ENCODE peak calls at places on chromosomes 6 and 20, in seven cellular contexts. J is HepG2, Y is GM12878, L is K562, A is HCT116, T is SK-N-SH, P is H1. Q is an unnamed sample.

GRCh38 chr6:162181741-162182401 is 545.7 kb downstream of the PRKN start:
- DNase-seq in L (no peak), Y (no peak), J (no peak), T (no peak), A (no peak), P (no peak), Q (no peak)

GRCh38 chr20:62518911-62519310 is 43.1 kb upstream of the GATA5 start:
- DNase-seq in T (no peak), L (no peak), P (no peak), A (no peak), J (no peak), Y (no peak), Q (no peak)

GRCh38 chr6:13113956-13114593 is 214.3 kb downstream of the TBC1D7 start:
- DNase-seq in A (no peak), L (no peak), T (peak), P (no peak), Y (no peak), J (no peak), Q (peak)

GRCh38 chr6:139539852-139540251 is 165.4 kb upstream of the CITED2 start:
- DNase-seq in T (peak), P (peak), A (peak), J (peak), L (no peak), Y (no peak), Q (no peak)

GRCh38 chr6:34414999-34415858 is 10.6 kb downstream of the RPS10 start:
- DNase-seq in L (peak), J (peak), Y (no peak), P (no peak), T (peak), A (peak), Q (peak)

GRCh38 chr20:2133318-2134183 is 31.9 kb downstream of the STK35 start:
- DNase-seq in A (no peak), L (no peak), T (no peak), Y (peak), P (no peak), J (no peak), Q (no peak)

GRCh38 chr20:51569815-51570741 is 27.6 kb upstream of the NFATC2 start:
- DNase-seq in A (no peak), T (no peak), Y (no peak), L (no peak), P (no peak), J (peak), Q (peak)

GRCh38 chr6:168256940-168257339 is 62.6 kb downstream of the DACT2 start:
- DNase-seq in P (no peak), J (no peak), L (no peak), A (no peak), T (no peak), Y (no peak), Q (no peak)

GRCh38 chr6:176766-177165 is 115.5 kb upstream of the DUSP22 start:
- DNase-seq in Y (no peak), T (no peak), J (no peak), L (no peak), A (no peak), P (no peak), Q (no peak)

GRCh38 chr6:15062311-15063252 is 183.3 kb upstream of the JARID2 start:
- DNase-seq in J (no peak), P (no peak), Y (no peak), T (no peak), A (no peak), L (peak), Q (no peak)

GRCh38 chr20:62918830-62919229 is 7.5 kb downstream of the DIDO1 start:
- DNase-seq in J (no peak), L (no peak), P (no peak), Y (no peak), T (no peak), A (no peak), Q (no peak)

GRCh38 chr6:63663147-63663877 is 27.7 kb downstream of the PHF3 start:
- DNase-seq in Y (no peak), P (no peak), T (no peak), J (no peak), A (no peak), L (peak), Q (no peak)

GRCh38 chr6:24357336-24358218 is at the start of gene DCDC2:
- DNase-seq in A (no peak), J (peak), P (no peak), Y (no peak), T (no peak), L (no peak), Q (peak)

GRCh38 chr6:106279179-106279578 is 46.4 kb downstream of the ATG5 start:
- DNase-seq in P (no peak), A (no peak), Y (no peak), J (no peak), L (no peak), T (no peak), Q (no peak)

GRCh38 chr6:72966628-72967280 is 258.5 kb downstream of the KHDC1L start:
- DNase-seq in L (no peak), Y (no peak), P (no peak), A (no peak), T (no peak), J (no peak), Q (no peak)

GRCh38 chr6:47033029-47033796 is 8.9 kb downstream of the ADGRF1 start:
- DNase-seq in J (no peak), P (no peak), Y (no peak), A (no peak), L (no peak), T (no peak), Q (no peak)

GRCh38 chr6:168278904-168279303 is 40.7 kb downstream of the DACT2 start:
- DNase-seq in J (no peak), Y (no peak), A (no peak), P (no peak), L (no peak), T (no peak), Q (no peak)

GRCh38 chr6:146850238-146850896 is 251.6 kb downstream of the ADGB start:
- DNase-seq in P (no peak), J (no peak), Y (no peak), L (no peak), A (no peak), T (no peak), Q (no peak)

GRCh38 chr6:20338160-20338559 is 63.5 kb upstream of the E2F3 start:
- DNase-seq in J (no peak), T (no peak), A (no peak), P (no peak), Y (no peak), L (no peak), Q (no peak)

GRCh38 chr6:91812596-91813274 is 1225.9 kb upstream of the MAP3K7 start:
- DNase-seq in A (no peak), P (no peak), J (no peak), T (no peak), L (no peak), Y (no peak), Q (no peak)

GRCh38 chr20:51529027-51529749 is 13.3 kb downstream of the NFATC2 start:
- DNase-seq in Y (no peak), A (no peak), T (no peak), P (no peak), L (peak), J (no peak), Q (no peak)

GRCh38 chr6:117327149-117328004 is 62.0 kb downstream of the VGLL2 start:
- DNase-seq in Y (no peak), T (no peak), A (no peak), L (no peak), J (no peak), P (no peak), Q (no peak)

GRCh38 chr6:117329926-117330325 is 64.6 kb downstream of the VGLL2 start:
- DNase-seq in P (no peak), T (no peak), J (no peak), A (no peak), Y (no peak), L (no peak), Q (no peak)

GRCh38 chr6:117328005-117328389 is 62.6 kb downstream of the VGLL2 start:
- DNase-seq in T (no peak), Y (no peak), P (no peak), L (no peak), J (no peak), A (no peak), Q (no peak)

GRCh38 chr6:117328500-117328899 is 63.1 kb downstream of the VGLL2 start:
- DNase-seq in J (no peak), P (no peak), T (no peak), A (no peak), Y (no peak), L (no peak), Q (no peak)

DNA sequence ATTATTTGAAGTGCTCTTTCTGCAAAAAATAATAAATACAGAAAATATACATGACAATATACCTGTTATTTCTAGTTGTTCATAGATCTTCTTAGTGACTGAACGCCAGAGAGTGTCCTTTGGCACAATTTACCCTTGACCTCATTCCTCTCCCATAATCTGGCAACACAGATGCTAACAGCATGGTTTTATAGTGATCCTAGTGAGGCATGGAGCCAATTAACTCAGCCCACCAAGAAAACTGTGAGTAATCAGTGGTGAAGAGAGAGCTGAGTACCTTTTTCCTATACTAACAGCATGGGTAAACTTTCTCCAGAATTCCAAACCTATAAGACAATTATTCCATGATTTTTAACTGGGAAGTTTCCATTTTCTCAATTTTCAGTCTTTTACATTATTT is 61.0 kb downstream of the VGLL2 start:
- DNase-seq in L (no peak), A (no peak), J (no peak), T (no peak), Y (no peak), P (no peak), Q (no peak)
- TF ChIP-seq JUND in L (no peak), A (no peak), J (no peak), T (no peak), Y (no peak), P (no peak), Q (no peak)

DNA sequence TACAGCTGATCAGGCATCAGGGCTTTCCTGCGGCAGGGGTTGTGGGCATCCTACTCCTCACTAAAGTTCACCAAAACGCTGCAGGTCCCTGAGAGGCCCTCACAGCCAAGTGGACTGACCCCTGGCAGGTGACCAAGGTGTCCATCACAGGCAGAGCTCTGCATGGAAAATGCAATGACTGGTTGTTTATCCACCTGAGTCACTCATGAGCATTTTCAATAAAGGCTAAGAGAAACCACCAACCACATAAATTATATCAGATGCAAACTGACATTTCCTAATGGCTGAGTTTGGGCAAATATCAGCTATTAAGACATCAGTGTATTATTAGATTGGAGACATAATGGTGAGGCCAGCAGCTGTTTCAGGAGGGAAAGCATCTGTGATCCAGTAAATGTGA is 152.7 kb upstream of the SYNDIG1 start:
- DNase-seq in Y (no peak), A (no peak), L (no peak), J (no peak), P (no peak), T (no peak), Q (no peak)
- TF ChIP-seq JUND in Y (no peak), A (no peak), L (no peak), J (no peak), P (no peak), T (no peak), Q (no peak)

GRCh38 chr20:60528141-60528540 is 569.9 kb downstream of the CDH26 start:
- DNase-seq in J (no peak), L (no peak), T (no peak), P (no peak), A (no peak), Y (no peak), Q (no peak)
- TF ChIP-seq JUND in J (no peak), L (no peak), T (no peak), P (no peak), A (no peak), Y (no peak), Q (no peak)

DNA sequence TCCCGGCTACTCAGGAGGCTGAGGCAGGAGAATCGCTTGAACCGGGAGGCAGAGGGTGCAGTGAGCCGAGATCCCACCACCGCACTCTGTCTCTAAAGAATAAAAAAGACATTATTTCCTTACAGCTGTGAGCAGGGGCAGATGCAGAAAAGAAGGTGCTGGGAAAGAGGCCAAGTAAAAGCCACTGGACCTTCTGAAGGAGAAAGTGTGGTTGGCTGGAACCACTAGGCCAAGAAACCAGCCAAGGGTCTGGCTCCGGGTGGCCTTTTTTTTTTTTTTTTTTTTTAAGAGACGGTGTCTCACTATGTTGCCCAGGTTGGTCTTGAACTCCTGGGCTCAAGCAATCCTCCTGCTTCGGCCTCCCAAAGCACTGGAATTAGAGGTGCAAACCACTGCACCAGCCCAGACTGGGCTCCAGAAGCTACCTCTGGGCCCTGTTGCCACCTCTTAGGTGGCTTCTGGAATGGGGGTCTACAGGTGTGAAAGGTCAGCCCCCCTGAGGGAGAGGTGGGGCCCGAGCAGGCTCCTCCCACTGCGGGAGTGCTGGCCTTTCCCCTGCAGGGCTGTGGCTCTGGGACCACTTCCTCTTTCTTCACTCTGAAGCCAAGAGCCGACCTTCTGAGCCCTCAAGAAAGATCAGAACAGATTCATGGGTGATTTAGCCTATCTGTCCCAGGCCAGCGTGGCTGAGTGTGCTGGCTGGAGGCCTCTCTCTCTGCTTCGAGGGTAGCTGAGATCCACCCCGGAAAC is at the start of gene FGD2:
- DNase-seq in A (no peak), T (no peak), Y (no peak), L (peak), P (no peak), J (no peak), Q (no peak)
- TF ChIP-seq JUND in A (no peak), T (no peak), Y (no peak), L (no peak), P (no peak), J (no peak), Q (no peak)

Q was measured in T47D.